ENCODE peak calls at places on chromosome 17, in six cellular contexts. One of them, this sample, is unnamed.

GRCh38 chr17:77738666-77739531 is 219.6 kb upstream of the TNRC6C start:
- DNase-seq in EH: no peak
- DNase-seq in activated T-cell treated with anti-CD3 and anti-CD28 coated beads, Interleukin-2, amount 50 U/mL, for 72 hours: no peak
- DNase-seq in nephron progenitor cell: no peak
- DNase-seq in stimulated activated CD8-positive, alpha-beta memory T cell treated with anti-CD3 and anti-CD28 coated beads, Interleukin-7, amount 100 ng/mL, for 1 hour: no peak
- DNase-seq in HEK293T: no peak
- DNase-seq in this sample: no peak

GRCh38 chr17:77957215-77957868 is 1.2 kb upstream of the TNRC6C start:
- DNase-seq in HEK293T: no peak
- DNase-seq in nephron progenitor cell: no peak
- DNase-seq in EH: peak; percentile 48
- DNase-seq in stimulated activated CD8-positive, alpha-beta memory T cell treated with anti-CD3 and anti-CD28 coated beads, Interleukin-7, amount 100 ng/mL, for 1 hour: no peak
- DNase-seq in activated T-cell treated with anti-CD3 and anti-CD28 coated beads, Interleukin-2, amount 50 U/mL, for 72 hours: no peak
- DNase-seq in this sample: no peak

GRCh38 chr17:57040571-57040970 is 44.5 kb upstream of the AKAP1 start:
- DNase-seq in activated T-cell treated with anti-CD3 and anti-CD28 coated beads, Interleukin-2, amount 50 U/mL, for 72 hours: no peak
- DNase-seq in nephron progenitor cell: no peak
- DNase-seq in EH: no peak
- DNase-seq in stimulated activated CD8-positive, alpha-beta memory T cell treated with anti-CD3 and anti-CD28 coated beads, Interleukin-7, amount 100 ng/mL, for 1 hour: no peak
- DNase-seq in HEK293T: no peak
- DNase-seq in this sample: no peak

GRCh38 chr17:29561541-29562517 is 5.0 kb downstream of the ABHD15 start:
- DNase-seq in nephron progenitor cell: peak; percentile 3
- DNase-seq in EH: no peak
- DNase-seq in HEK293T: no peak
- DNase-seq in stimulated activated CD8-positive, alpha-beta memory T cell treated with anti-CD3 and anti-CD28 coated beads, Interleukin-7, amount 100 ng/mL, for 1 hour: no peak
- DNase-seq in activated T-cell treated with anti-CD3 and anti-CD28 coated beads, Interleukin-2, amount 50 U/mL, for 72 hours: no peak
- DNase-seq in this sample: no peak

GRCh38 chr17:82216301-82217119 is 3.9 kb upstream of the CCDC57 start:
- DNase-seq in EH: peak; percentile 89
- DNase-seq in nephron progenitor cell: no peak
- DNase-seq in activated T-cell treated with anti-CD3 and anti-CD28 coated beads, Interleukin-2, amount 50 U/mL, for 72 hours: peak; percentile 61
- DNase-seq in stimulated activated CD8-positive, alpha-beta memory T cell treated with anti-CD3 and anti-CD28 coated beads, Interleukin-7, amount 100 ng/mL, for 1 hour: no peak
- DNase-seq in HEK293T: no peak
- DNase-seq in this sample: peak; percentile 95

GRCh38 chr17:79704691-79705090 is 26.1 kb upstream of the ENPP7 start:
- DNase-seq in EH: no peak
- DNase-seq in stimulated activated CD8-positive, alpha-beta memory T cell treated with anti-CD3 and anti-CD28 coated beads, Interleukin-7, amount 100 ng/mL, for 1 hour: no peak
- DNase-seq in HEK293T: no peak
- DNase-seq in nephron progenitor cell: no peak
- DNase-seq in activated T-cell treated with anti-CD3 and anti-CD28 coated beads, Interleukin-2, amount 50 U/mL, for 72 hours: no peak
- DNase-seq in this sample: no peak

GRCh38 chr17:43637563-43638323 is 24.0 kb downstream of the MEOX1 start:
- DNase-seq in nephron progenitor cell: no peak
- DNase-seq in activated T-cell treated with anti-CD3 and anti-CD28 coated beads, Interleukin-2, amount 50 U/mL, for 72 hours: no peak
- DNase-seq in EH: no peak
- DNase-seq in HEK293T: no peak
- DNase-seq in stimulated activated CD8-positive, alpha-beta memory T cell treated with anti-CD3 and anti-CD28 coated beads, Interleukin-7, amount 100 ng/mL, for 1 hour: no peak
- DNase-seq in this sample: no peak

GRCh38 chr17:82767041-82767754 is 15.3 kb downstream of the TBCD start:
- DNase-seq in HEK293T: peak; percentile 73
- DNase-seq in nephron progenitor cell: peak; percentile 54
- DNase-seq in EH: peak; percentile 49
- DNase-seq in activated T-cell treated with anti-CD3 and anti-CD28 coated beads, Interleukin-2, amount 50 U/mL, for 72 hours: peak; percentile 54
- DNase-seq in stimulated activated CD8-positive, alpha-beta memory T cell treated with anti-CD3 and anti-CD28 coated beads, Interleukin-7, amount 100 ng/mL, for 1 hour: no peak
- DNase-seq in this sample: no peak

GRCh38 chr17:82830249-82830661 is 9.6 kb downstream of the ZNF750 start:
- DNase-seq in nephron progenitor cell: no peak
- DNase-seq in HEK293T: no peak
- DNase-seq in activated T-cell treated with anti-CD3 and anti-CD28 coated beads, Interleukin-2, amount 50 U/mL, for 72 hours: no peak
- DNase-seq in EH: no peak
- DNase-seq in stimulated activated CD8-positive, alpha-beta memory T cell treated with anti-CD3 and anti-CD28 coated beads, Interleukin-7, amount 100 ng/mL, for 1 hour: no peak
- DNase-seq in this sample: no peak

GRCh38 chr17:45425125-45425983 is 7.3 kb downstream of the ARHGAP27 start:
- DNase-seq in nephron progenitor cell: peak; percentile 66
- DNase-seq in activated T-cell treated with anti-CD3 and anti-CD28 coated beads, Interleukin-2, amount 50 U/mL, for 72 hours: no peak
- DNase-seq in HEK293T: peak; percentile 70
- DNase-seq in EH: peak; percentile 81
- DNase-seq in stimulated activated CD8-positive, alpha-beta memory T cell treated with anti-CD3 and anti-CD28 coated beads, Interleukin-7, amount 100 ng/mL, for 1 hour: no peak
- DNase-seq in this sample: peak; percentile 77

GRCh38 chr17:1713878-1714487 is 3.8 kb upstream of the TLCD2 start:
- DNase-seq in nephron progenitor cell: peak; percentile 63
- DNase-seq in activated T-cell treated with anti-CD3 and anti-CD28 coated beads, Interleukin-2, amount 50 U/mL, for 72 hours: no peak
- DNase-seq in HEK293T: peak; percentile 58
- DNase-seq in EH: peak; percentile 50
- DNase-seq in stimulated activated CD8-positive, alpha-beta memory T cell treated with anti-CD3 and anti-CD28 coated beads, Interleukin-7, amount 100 ng/mL, for 1 hour: no peak
- DNase-seq in this sample: peak; percentile 78

GRCh38 chr17:19461139-19461538 is 50.1 kb downstream of the RNF112 start:
- DNase-seq in HEK293T: no peak
- DNase-seq in activated T-cell treated with anti-CD3 and anti-CD28 coated beads, Interleukin-2, amount 50 U/mL, for 72 hours: no peak
- DNase-seq in nephron progenitor cell: no peak
- DNase-seq in stimulated activated CD8-positive, alpha-beta memory T cell treated with anti-CD3 and anti-CD28 coated beads, Interleukin-7, amount 100 ng/mL, for 1 hour: no peak
- DNase-seq in EH: no peak
- DNase-seq in this sample: no peak

GRCh38 chr17:50088952-50089825 is 6.0 kb upstream of the PDK2 start:
- DNase-seq in HEK293T: no peak
- DNase-seq in stimulated activated CD8-positive, alpha-beta memory T cell treated with anti-CD3 and anti-CD28 coated beads, Interleukin-7, amount 100 ng/mL, for 1 hour: no peak
- DNase-seq in EH: no peak
- DNase-seq in activated T-cell treated with anti-CD3 and anti-CD28 coated beads, Interleukin-2, amount 50 U/mL, for 72 hours: no peak
- DNase-seq in nephron progenitor cell: no peak
- DNase-seq in this sample: no peak

GRCh38 chr17:63675607-63676539 is 24.1 kb downstream of the LIMD2 start:
- DNase-seq in nephron progenitor cell: no peak
- DNase-seq in stimulated activated CD8-positive, alpha-beta memory T cell treated with anti-CD3 and anti-CD28 coated beads, Interleukin-7, amount 100 ng/mL, for 1 hour: no peak
- DNase-seq in HEK293T: peak; percentile 70
- DNase-seq in activated T-cell treated with anti-CD3 and anti-CD28 coated beads, Interleukin-2, amount 50 U/mL, for 72 hours: no peak
- DNase-seq in EH: peak; percentile 92
- DNase-seq in this sample: peak; percentile 92

GRCh38 chr17:75068750-75069149 is 19.0 kb upstream of the SLC16A5 start:
- DNase-seq in activated T-cell treated with anti-CD3 and anti-CD28 coated beads, Interleukin-2, amount 50 U/mL, for 72 hours: no peak
- DNase-seq in EH: no peak
- DNase-seq in stimulated activated CD8-positive, alpha-beta memory T cell treated with anti-CD3 and anti-CD28 coated beads, Interleukin-7, amount 100 ng/mL, for 1 hour: no peak
- DNase-seq in nephron progenitor cell: no peak
- DNase-seq in HEK293T: no peak
- DNase-seq in this sample: no peak